ENCODE peak calls at places on chromosomes 7 and 10, in seven cellular contexts. U is H7; Q is kidney glomerular epithelial cell; X is stimulated activated CD4-positive, alpha-beta T cell treated with anti-CD3 and anti-CD28 coated beads, Interleukin-12 subunit alpha, Interleukin-12 subunit beta, amount 100 ng/mL, for 48 hours; C is SW480; Z is mucosa of gallbladder; P is Daoy. F is an unnamed sample.

GRCh38 chr10:126170367-126170766 is 217.9 kb downstream of the ADAM12 start:
- DNase-seq in Q (no peak), P (no peak), X (no peak), U (no peak), C (no peak), Z (no peak), F (no peak)

GRCh38 chr10:100508691-100509150 is 10.9 kb downstream of the SEC31B start:
- DNase-seq in Z (no peak), X (no peak), C (peak; percentile 58), P (no peak), U (peak; percentile 79), Q (peak; percentile 57), F (peak; percentile 70)

GRCh38 chr7:20238754-20239324 is 21.7 kb upstream of the MACC1 start:
- DNase-seq in X (no peak), Q (no peak), U (no peak), P (peak; percentile 66), C (peak; percentile 66), Z (peak; percentile 15), F (no peak)

GRCh38 chr7:40077849-40078248 is 56.6 kb downstream of the MPLKIP start:
- DNase-seq in P (no peak), Q (no peak), X (no peak), Z (no peak), U (no peak), C (no peak), F (no peak)

GRCh38 chr7:85000973-85001372 is 185.9 kb downstream of the SEMA3D start:
- DNase-seq in Q (no peak), P (no peak), X (no peak), C (no peak), Z (no peak), U (no peak), F (no peak)

GRCh38 chr7:95213809-95214492 is 110.4 kb downstream of the PON1 start:
- DNase-seq in Z (no peak), P (peak; percentile 36), X (no peak), C (no peak), Q (no peak), U (no peak), F (no peak)

GRCh38 chr10:132571565-132572544 is 34.3 kb downstream of the INPP5A start:
- DNase-seq in U (peak; percentile 89), C (peak; percentile 93), Q (peak; percentile 76), P (peak; percentile 91), Z (peak; percentile 55), X (peak; percentile 59), F (peak; percentile 89)

GRCh38 chr10:30437039-30437781 is 3.2 kb downstream of the MAP3K8 start:
- DNase-seq in P (peak; percentile 44), X (no peak), C (no peak), U (no peak), Q (peak; percentile 66), Z (no peak), F (no peak)

GRCh38 chr7:5525271-5526189 is 101.9 kb upstream of the TNRC18 start:
- DNase-seq in X (no peak), C (peak; percentile 79), P (peak; percentile 69), Q (peak; percentile 70), Z (no peak), U (peak; percentile 38), F (peak; percentile 55)

GRCh38 chr7:3092468-3092867 is 48.8 kb upstream of the CARD11 start:
- DNase-seq in P (peak; percentile 66), Q (no peak), Z (peak; percentile 38), C (no peak), U (no peak), X (peak; percentile 55), F (no peak)

GRCh38 chr10:91887075-91887899 is 22.0 kb downstream of the FGFBP3 start:
- DNase-seq in Q (no peak), U (peak; percentile 93), C (peak; percentile 43), Z (no peak), X (no peak), P (peak; percentile 20), F (peak; percentile 74)

GRCh38 chr10:74593470-74593869 is 232.9 kb upstream of the KAT6B start:
- DNase-seq in C (no peak), U (no peak), Q (no peak), P (no peak), X (no peak), Z (no peak), F (no peak)

GRCh38 chr7:130988443-130988842 is 254.4 kb upstream of the KLF14 start:
- DNase-seq in Q (peak; percentile 30), U (no peak), X (no peak), C (no peak), P (no peak), Z (no peak), F (no peak)

GRCh38 chr10:62056660-62057059 is 155.2 kb downstream of the ARID5B start:
- DNase-seq in X (no peak), U (no peak), P (no peak), Q (no peak), C (no peak), Z (no peak), F (no peak)

GRCh38 chr10:23294638-23295247 is 49.9 kb downstream of the C10orf67 start:
- DNase-seq in P (no peak), C (no peak), X (no peak), Q (peak; percentile 12), Z (no peak), U (no peak), F (no peak)

GRCh38 chr10:79985481-79986072 is 36.7 kb upstream of the SFTPD start:
- DNase-seq in P (peak; percentile 4), X (no peak), Z (no peak), C (no peak), U (no peak), Q (peak; percentile 41), F (peak; percentile 22)

GRCh38 chr7:18583305-18583704 is 87.8 kb downstream of the HDAC9 start:
- DNase-seq in C (no peak), Q (peak; percentile 9), X (no peak), P (peak; percentile 38), U (no peak), Z (no peak), F (peak; percentile 14)

GRCh38 chr10:14758994-14759664 is 15.6 kb downstream of the FAM107B start:
- DNase-seq in Z (no peak), P (peak; percentile 13), X (no peak), C (peak; percentile 4), Q (no peak), U (no peak), F (no peak)

GRCh38 chr10:26733750-26734568 is 36.5 kb downstream of the PDSS1 start:
- DNase-seq in C (no peak), U (peak; percentile 20), Z (no peak), X (no peak), P (no peak), Q (no peak), F (peak; percentile 78)

GRCh38 chr7:51160990-51161615 is 155.5 kb downstream of the COBL start:
- DNase-seq in Z (peak; percentile 63), C (peak; percentile 57), X (peak; percentile 31), P (peak; percentile 85), Q (peak; percentile 25), U (peak; percentile 78), F (peak; percentile 82)

GRCh38 chr7:105530126-105530525 is 1.9 kb upstream of the RINT1 start:
- DNase-seq in X (no peak), C (no peak), Q (no peak), U (no peak), P (no peak), Z (no peak), F (no peak)

GRCh38 chr10:35684625-35685024 is 42.5 kb upstream of the FZD8 start:
- DNase-seq in Q (no peak), C (no peak), Z (no peak), X (no peak), P (no peak), U (no peak), F (no peak)

GRCh38 chr7:102252373-102252982 is 34.2 kb upstream of the SH2B2 start:
- DNase-seq in X (no peak), C (no peak), U (no peak), Z (no peak), P (no peak), Q (no peak), F (no peak)

GRCh38 chr10:119319161-119319919 is 112.0 kb downstream of the GRK5 start:
- DNase-seq in X (no peak), Q (peak; percentile 42), P (peak; percentile 22), C (no peak), U (no peak), Z (no peak), F (peak; percentile 16)

GRCh38 chr7:135862586-135863361 is 114.2 kb upstream of the FAM180A start:
- DNase-seq in X (no peak), U (no peak), Q (no peak), Z (no peak), P (no peak), C (peak; percentile 17), F (no peak)

GRCh38 chr10:43386549-43386948 is 15.1 kb downstream of the FXYD4 start:
- DNase-seq in U (no peak), Q (no peak), X (no peak), C (no peak), Z (no peak), P (no peak), F (no peak)

GRCh38 chr10:121152033-121152432 is 300.9 kb downstream of the WDR11 start:
- DNase-seq in C (no peak), P (no peak), Z (no peak), Q (no peak), U (peak; percentile 18), X (no peak), F (no peak)

GRCh38 chr10:116408716-116409115 is 18.9 kb upstream of the PNLIPRP3 start:
- DNase-seq in Q (no peak), P (peak; percentile 9), X (no peak), Z (no peak), C (no peak), U (no peak), F (no peak)

F was measured in hepatocyte.